ENCODE peak calls at places on chromosome 20, in seven cellular contexts. F, D, C, A, Q, Z and B are unnamed samples.

GRCh38 chr20:33871362-33871761 is 60.2 kb downstream of the CHMP4B start:
- DNase-seq in Q (no peak), D (peak; percentile 52), A (peak; percentile 58), Z (no peak), F (no peak), C (no peak), B (peak; percentile 31)

GRCh38 chr20:10784337-10785183 is 110.8 kb upstream of the JAG1 start:
- DNase-seq in C (no peak), D (no peak), Q (no peak), A (no peak), F (no peak), Z (no peak), B (no peak)

GRCh38 chr20:62952373-62953166 is at the start of gene SLC17A9:
- DNase-seq in F (peak; percentile 68), Q (peak; percentile 79), D (peak; percentile 84), C (no peak), Z (peak; percentile 18), A (peak; percentile 36), B (peak; percentile 12)

GRCh38 chr20:19992996-19993908 is 23.9 kb upstream of the NAA20 start:
- DNase-seq in Z (peak; percentile 88), A (peak; percentile 88), Q (no peak), C (no peak), F (no peak), D (no peak), B (peak; percentile 91)

GRCh38 chr20:63504642-63505041 is 5.8 kb upstream of the EEF1A2 start:
- DNase-seq in Q (no peak), Z (no peak), F (no peak), C (no peak), A (no peak), D (no peak), B (no peak)

GRCh38 chr20:18007534-18008292 is 38.9 kb downstream of the MGME1 start:
- DNase-seq in Z (no peak), Q (no peak), F (peak; percentile 40), A (peak; percentile 33), C (no peak), D (peak; percentile 64), B (no peak)

GRCh38 chr20:62921119-62921687 is 5.1 kb downstream of the DIDO1 start:
- DNase-seq in A (peak; percentile 60), Q (peak; percentile 85), D (peak; percentile 59), C (peak; percentile 61), F (no peak), Z (peak; percentile 63), B (peak; percentile 53)

GRCh38 chr20:4961746-4962145 is 39.6 kb downstream of the SLC23A2 start:
- DNase-seq in Q (no peak), D (no peak), F (no peak), A (peak; percentile 94), C (no peak), Z (peak; percentile 90), B (peak; percentile 97)

GRCh38 chr20:41357424-41358163 is 9.0 kb downstream of the EMILIN3 start:
- DNase-seq in F (no peak), D (no peak), C (no peak), A (no peak), Z (no peak), Q (no peak), B (no peak)
- TF ChIP-seq CTCF in F (no peak), D (no peak), C (peak; percentile 22), A (no peak), Z (peak; percentile 23), Q (no peak), B (no peak)

GRCh38 chr20:16100767-16101166 is 472.5 kb downstream of the KIF16B start:
- DNase-seq in A (no peak), Q (no peak), Z (no peak), C (no peak), D (no peak), F (no peak), B (no peak)
- TF ChIP-seq CTCF in A (no peak), Q (no peak), Z (no peak), C (no peak), D (no peak), F (no peak), B (no peak)

GRCh38 chr20:49674383-49675352 is 39.0 kb downstream of the B4GALT5 start:
- DNase-seq in Z (no peak), F (no peak), Q (no peak), A (peak; percentile 58), C (no peak), D (no peak), B (peak; percentile 30)

GRCh38 chr20:49675368-49676151 is 38.1 kb downstream of the B4GALT5 start:
- DNase-seq in D (no peak), A (no peak), Q (no peak), Z (no peak), C (no peak), F (no peak), B (no peak)

GRCh38 chr20:49680475-49680874 is 33.2 kb downstream of the B4GALT5 start:
- DNase-seq in Q (no peak), A (no peak), Z (no peak), D (no peak), C (no peak), F (no peak), B (no peak)

GRCh38 chr20:49677777-49678758 is 35.6 kb downstream of the B4GALT5 start:
- DNase-seq in A (no peak), D (peak; percentile 55), F (no peak), C (no peak), Q (no peak), Z (no peak), B (no peak)

GRCh38 chr20:49676581-49677291 is 36.9 kb downstream of the B4GALT5 start:
- DNase-seq in F (no peak), Q (no peak), C (no peak), Z (peak; percentile 34), D (peak; percentile 60), A (no peak), B (peak; percentile 71)
- TF ChIP-seq CTCF in F (no peak), Q (no peak), C (no peak), Z (no peak), D (no peak), A (no peak), B (no peak)

GRCh38 chr20:43068482-43068881 is 121.2 kb downstream of the PTPRT start:
- DNase-seq in A (no peak), D (no peak), Q (no peak), Z (no peak), C (no peak), F (no peak), B (no peak)
- TF ChIP-seq CTCF in A (no peak), D (no peak), Q (no peak), Z (no peak), C (no peak), F (no peak), B (no peak)

GRCh38 chr20:45550765-45551164 is 3.6 kb upstream of the EPPIN start:
- DNase-seq in F (no peak), C (no peak), Q (no peak), A (no peak), D (no peak), Z (no peak), B (no peak)

GRCh38 chr20:45548410-45548809 is 1.2 kb upstream of the EPPIN start:
- DNase-seq in C (no peak), A (no peak), Q (no peak), Z (no peak), F (no peak), D (no peak), B (no peak)

GRCh38 chr20:45547206-45547770 is at the start of gene EPPIN:
- DNase-seq in Q (no peak), C (no peak), A (no peak), D (no peak), F (no peak), Z (no peak), B (no peak)

GRCh38 chr20:45545351-45545750 is 1.9 kb downstream of the EPPIN start:
- DNase-seq in C (no peak), Q (no peak), Z (no peak), F (no peak), A (no peak), D (no peak), B (no peak)

DNA sequence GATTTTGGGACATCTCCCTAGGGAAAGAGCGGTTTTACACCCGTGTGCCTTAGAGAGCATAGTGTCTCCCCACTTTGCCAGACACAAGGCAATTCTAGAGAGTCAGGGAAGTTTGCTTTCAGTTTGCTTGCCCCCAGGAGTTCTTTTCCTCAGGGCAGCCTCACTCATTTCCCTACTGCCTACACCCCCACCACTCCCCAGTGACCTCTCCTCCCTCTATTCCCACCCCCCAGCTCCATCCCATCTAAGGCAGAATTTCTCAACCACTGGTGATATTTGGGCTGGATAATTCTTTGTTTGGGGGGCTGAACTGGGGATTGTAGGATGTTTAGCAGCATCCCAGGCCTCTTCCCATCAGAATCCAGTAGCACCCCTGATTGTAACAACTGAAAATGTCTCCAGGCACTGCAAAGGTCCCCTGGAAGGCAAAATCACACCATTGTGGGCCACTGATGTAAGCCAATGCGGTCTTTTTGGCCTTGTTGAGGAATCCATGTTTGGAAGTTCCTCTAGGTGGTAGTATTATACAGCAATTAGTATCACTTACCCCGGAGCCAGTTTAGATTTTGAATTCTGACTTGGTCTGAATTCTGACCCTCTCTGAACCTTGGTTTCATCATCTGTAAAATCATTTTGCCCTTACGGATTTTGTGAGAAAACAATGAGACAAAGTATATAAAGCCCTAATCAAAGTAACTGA is 1.3 kb downstream of the EPPIN start:
- DNase-seq in D (no peak), A (peak; percentile 50), Z (peak; percentile 0), C (no peak), Q (peak; percentile 70), F (no peak), B (peak; percentile 37)
- TF ChIP-seq CTCF in D (no peak), A (peak; percentile 26), Z (peak; percentile 50), C (peak; percentile 67), Q (peak; percentile 68), F (no peak), B (peak; percentile 56)

DNA sequence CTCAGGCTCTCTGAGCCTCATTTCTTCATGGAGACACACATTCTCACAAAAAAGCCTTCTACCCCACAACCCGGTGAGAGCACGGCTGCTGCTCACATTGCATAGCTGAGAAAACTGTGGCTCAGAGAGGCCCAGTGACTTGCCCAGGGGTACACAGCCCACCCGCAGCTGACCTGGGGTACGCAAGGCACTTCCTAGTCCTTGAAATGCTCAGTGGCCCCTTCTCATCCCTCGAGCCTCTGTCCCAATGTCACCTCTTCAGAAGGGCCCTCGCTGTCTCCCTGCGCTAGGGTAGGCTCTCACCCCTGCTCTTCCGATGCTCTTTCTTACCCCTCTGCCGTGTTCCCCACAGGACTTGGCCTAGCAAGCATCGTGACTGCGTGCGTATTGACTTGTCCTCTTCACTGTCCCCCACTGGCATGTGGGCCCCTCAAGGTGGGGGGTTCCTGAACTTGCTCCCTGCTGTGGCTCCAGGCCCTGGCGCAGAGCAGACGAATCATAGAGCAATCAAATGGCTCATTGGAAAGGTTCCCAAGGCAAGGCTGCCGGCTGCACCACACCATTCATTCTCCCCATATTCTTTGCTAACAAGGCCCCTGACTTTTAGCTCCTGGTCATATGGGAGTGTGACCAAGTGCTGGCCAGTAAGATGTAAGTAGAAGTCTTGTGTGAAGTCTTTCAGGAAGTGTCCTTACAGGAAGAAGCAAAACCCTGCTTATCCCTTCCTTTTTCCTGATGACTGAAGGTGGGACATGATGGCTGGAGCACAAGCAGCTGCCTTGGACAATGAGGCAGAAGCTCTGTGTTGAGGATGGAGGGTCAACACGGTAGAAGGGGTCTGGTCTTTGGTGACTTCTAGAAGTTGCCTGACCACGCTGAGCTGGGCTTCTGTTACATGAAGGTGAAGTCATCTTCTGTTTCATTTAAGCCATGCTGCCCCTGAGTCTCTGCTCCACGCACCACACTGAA is 22.7 kb downstream of the PCK1 start:
- DNase-seq in A (no peak), F (no peak), C (no peak), Q (no peak), Z (no peak), D (no peak), B (no peak)
- TF ChIP-seq CTCF in A (no peak), F (no peak), C (no peak), Q (no peak), Z (no peak), D (no peak), B (no peak)

GRCh38 chr20:25129908-25130307 is 48.0 kb upstream of the VSX1 start:
- DNase-seq in Z (no peak), C (no peak), F (no peak), D (no peak), A (no peak), Q (no peak), B (no peak)
- TF ChIP-seq CTCF in Z (no peak), C (no peak), F (no peak), D (no peak), A (no peak), Q (no peak), B (no peak)